ENCODE peak calls at places on chromosomes 1 and 21, in five cellular contexts. S, Y, J, P and F are unnamed samples.

GRCh38 chr21:46093668-46094400 is 4.1 kb upstream of the COL6A2 start:
- DNase-seq in S (peak), Y (no peak), J (no peak), P (no peak), F (no peak)

GRCh38 chr21:37207441-37208009 is 59.6 kb downstream of the VPS26C start:
- DNase-seq in S (no peak), Y (no peak), J (no peak), P (no peak), F (no peak)

GRCh38 chr1:214842856-214843255 is 239.7 kb upstream of the KCNK2 start:
- DNase-seq in S (no peak), Y (no peak), J (no peak), P (no peak), F (no peak)

GRCh38 chr21:46219591-46220239 is 8.9 kb downstream of the LSS start:
- DNase-seq in S (no peak), Y (no peak), J (no peak), P (no peak), F (no peak)

GRCh38 chr1:68384872-68385390 is 64.8 kb downstream of the RPE65 start:
- DNase-seq in S (no peak), Y (no peak), J (no peak), P (peak), F (no peak)

GRCh38 chr1:43887748-43888147 is 45.9 kb upstream of the ARTN start:
- DNase-seq in S (no peak), Y (no peak), J (no peak), P (no peak), F (no peak)

GRCh38 chr1:12173631-12174121 is 6.9 kb downstream of the TNFRSF1B start:
- DNase-seq in S (no peak), Y (peak), J (no peak), P (peak), F (no peak)

GRCh38 chr1:196078691-196079090 is 529.5 kb downstream of the KCNT2 start:
- DNase-seq in S (no peak), Y (no peak), J (no peak), P (no peak), F (no peak)

GRCh38 chr1:200234938-200235337 is 174.9 kb downstream of the ZNF281 start:
- DNase-seq in S (no peak), Y (no peak), J (no peak), P (no peak), F (no peak)

GRCh38 chr1:244437108-244437507 is 14.6 kb downstream of the ADSS2 start:
- DNase-seq in S (no peak), Y (no peak), J (no peak), P (no peak), F (no peak)

GRCh38 chr1:19772053-19772452 is 27.7 kb downstream of the TMCO4 start:
- DNase-seq in S (no peak), Y (no peak), J (no peak), P (no peak), F (no peak)

GRCh38 chr1:170131450-170131849 is 14.3 kb upstream of the NTMT2 start:
- DNase-seq in S (no peak), Y (no peak), J (no peak), P (no peak), F (no peak)

GRCh38 chr1:67945733-67946374 is 104.6 kb downstream of the DIRAS3 start:
- DNase-seq in S (no peak), Y (no peak), J (no peak), P (peak), F (no peak)

GRCh38 chr1:245863566-245864184 is 643.4 kb downstream of the SMYD3 start:
- DNase-seq in S (no peak), Y (no peak), J (no peak), P (no peak), F (no peak)

GRCh38 chr1:3543076-3544049 is 67.9 kb downstream of the MEGF6 start:
- DNase-seq in S (peak), Y (peak), J (no peak), P (peak), F (no peak)

GRCh38 chr1:151511636-151512215 is 539 bp downstream of the CGN start:
- DNase-seq in S (peak), Y (peak), J (no peak), P (peak), F (no peak)

DNA sequence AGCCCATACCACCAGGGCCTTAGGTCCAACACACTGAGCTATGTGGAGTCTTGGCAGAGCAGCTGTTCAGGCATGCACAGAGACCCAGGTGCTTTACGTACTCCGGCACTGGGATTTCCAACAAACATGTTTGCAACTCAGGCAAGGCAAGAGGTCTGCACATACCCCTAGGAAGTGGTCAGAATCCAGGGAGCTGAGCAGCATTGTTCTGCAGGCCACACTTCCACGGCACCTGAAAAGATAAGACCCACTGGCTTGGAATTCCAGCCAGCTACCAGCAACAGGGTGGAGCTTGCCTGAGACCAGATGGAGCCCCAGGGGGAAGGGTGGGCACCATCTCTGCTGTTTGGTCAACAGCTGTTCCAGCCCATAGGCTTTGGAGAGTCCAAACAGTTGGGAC is 51.7 kb upstream of the LRRC8B start:
- DNase-seq in S (no peak), Y (peak), J (no peak), P (no peak), F (no peak)
- H2BK12ac ChIP-seq in S (no peak), Y (no peak), J (no peak), P (no peak), F (no peak)

DNA sequence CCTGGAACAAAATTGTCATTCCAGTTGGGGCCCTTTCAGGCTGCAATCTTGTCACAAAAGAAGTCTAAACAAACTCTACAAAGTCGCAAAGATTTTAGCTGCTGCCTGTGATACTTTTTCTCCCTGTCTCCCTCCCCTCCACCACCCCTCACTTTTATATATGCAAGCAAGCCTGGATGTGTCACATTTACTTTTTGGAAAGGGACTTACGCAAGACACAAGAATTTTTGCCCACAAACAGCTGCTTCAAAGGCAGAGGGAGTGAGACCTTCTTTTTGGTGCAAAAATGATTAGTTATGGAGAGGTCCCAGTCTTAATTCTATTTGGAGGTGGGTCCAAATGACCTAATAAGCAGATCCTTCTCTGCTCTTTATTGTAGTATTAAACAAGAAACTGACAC is 22.9 kb upstream of the RALGPS2 start:
- DNase-seq in S (no peak), Y (no peak), J (no peak), P (peak), F (no peak)
- H2BK5ac ChIP-seq in S (no peak), Y (no peak), J (no peak), P (no peak), F (no peak)

DNA sequence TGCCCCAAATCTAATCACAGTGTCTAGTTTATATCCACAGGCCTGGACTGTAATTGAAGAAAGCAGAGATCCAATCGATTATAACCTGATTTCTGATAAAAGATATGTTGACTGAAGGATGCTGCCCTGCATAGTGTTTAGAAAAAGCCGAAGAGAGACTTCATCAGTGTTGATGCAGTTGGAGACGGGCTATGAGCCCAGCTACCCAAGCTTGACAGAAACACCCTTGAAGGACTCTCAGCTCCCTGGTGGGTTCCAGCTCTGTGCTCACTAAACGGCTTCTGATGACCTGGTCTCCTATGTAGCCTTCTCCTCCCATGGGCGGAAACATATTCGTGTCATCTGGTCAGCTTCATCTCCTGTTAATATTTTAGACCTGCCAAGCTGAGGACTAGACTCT is 10.2 kb downstream of the FAM89A start:
- DNase-seq in S (no peak), Y (no peak), J (no peak), P (no peak), F (no peak)
- H2AFZ ChIP-seq in S (no peak), Y (no peak), J (no peak), P (no peak), F (no peak)

GRCh38 chr1:113281550-113281949 is 108.8 kb upstream of the MAGI3 start:
- DNase-seq in S (no peak), Y (no peak), J (no peak), P (no peak), F (no peak)
- H2BK12ac ChIP-seq in S (no peak), Y (no peak), J (no peak), P (no peak), F (no peak)

DNA sequence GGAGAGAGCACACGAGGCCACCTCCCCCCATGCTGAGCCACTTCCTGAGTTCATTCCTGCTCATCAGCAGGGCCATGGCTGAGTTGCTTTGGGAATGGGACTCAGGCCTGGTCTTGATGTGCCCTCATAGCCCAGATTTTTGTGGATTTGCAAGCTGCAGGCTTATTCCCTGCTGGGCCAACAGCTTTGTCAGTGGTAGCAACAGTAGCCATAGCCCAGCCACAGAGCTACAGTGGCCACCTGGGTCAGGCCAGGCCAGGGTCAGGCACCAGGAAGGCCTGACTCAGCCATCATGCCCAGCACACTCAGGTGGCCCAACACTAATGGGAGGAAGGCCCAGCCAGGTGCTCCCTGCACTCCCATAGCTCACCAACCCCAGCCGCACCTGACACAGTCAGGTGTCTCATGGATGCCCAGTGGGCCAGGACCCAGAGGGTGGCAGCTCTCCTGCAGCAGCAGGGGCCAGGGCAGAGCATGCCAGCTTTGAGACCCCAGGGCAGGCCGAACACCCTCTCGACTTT is 33.4 kb downstream of the EPHA2 start:
- DNase-seq in S (peak), Y (peak), J (no peak), P (peak), F (no peak)
- H2BK5ac ChIP-seq in S (no peak), Y (no peak), J (peak), P (no peak), F (no peak)

GRCh38 chr1:77430966-77431735 is 149.3 kb downstream of the AK5 start:
- DNase-seq in S (no peak), Y (no peak), J (no peak), P (peak), F (no peak)
- H2AFZ ChIP-seq in S (no peak), Y (no peak), J (no peak), P (no peak), F (no peak)

GRCh38 chr1:167661527-167662436 is 31.8 kb downstream of the RCSD1 start:
- DNase-seq in S (no peak), Y (no peak), J (no peak), P (peak), F (no peak)
- H2BK12ac ChIP-seq in S (no peak), Y (peak), J (no peak), P (peak), F (no peak)

GRCh38 chr1:202643397-202644218 is 66.6 kb downstream of the SYT2 start:
- DNase-seq in S (no peak), Y (no peak), J (no peak), P (peak), F (no peak)
- H2BK5ac ChIP-seq in S (no peak), Y (no peak), J (no peak), P (no peak), F (peak)

GRCh38 chr1:15579683-15580047 is 5.2 kb downstream of the AGMAT start:
- DNase-seq in S (no peak), Y (no peak), J (no peak), P (no peak), F (no peak)
- H2AFZ ChIP-seq in S (no peak), Y (no peak), J (no peak), P (no peak), F (peak)